ENCODE peak calls at places on chromosomes 3 and 15, in five cellular contexts. A, J, F, N and Y are unnamed samples.

GRCh38 chr3:23685484-23686258 is 120.1 kb upstream of the UBE2E1 start:
- DNase-seq in A (peak), J (no peak), F (peak), N (no peak), Y (no peak)

GRCh38 chr15:58401991-58402649 is 29.7 kb upstream of the LIPC start:
- DNase-seq in A (no peak), J (no peak), F (no peak), N (no peak), Y (no peak)

GRCh38 chr3:33089515-33089914 is 7.4 kb downstream of the GLB1 start:
- DNase-seq in A (no peak), J (no peak), F (no peak), N (no peak), Y (no peak)

GRCh38 chr3:159058859-159059258 is 257.0 kb downstream of the MFSD1 start:
- DNase-seq in A (no peak), J (no peak), F (no peak), N (no peak), Y (no peak)

GRCh38 chr3:9903238-9903624 is 583 bp downstream of the IL17RE start:
- DNase-seq in A (no peak), J (no peak), F (no peak), N (no peak), Y (no peak)

GRCh38 chr15:44101944-44102343 is 93.1 kb downstream of the FRMD5 start:
- DNase-seq in A (no peak), J (no peak), F (no peak), N (no peak), Y (no peak)

GRCh38 chr15:65373163-65373651 is 4.6 kb downstream of the IGDCC3 start:
- DNase-seq in A (no peak), J (peak), F (no peak), N (no peak), Y (no peak)

GRCh38 chr3:130491431-130491830 is 25.5 kb upstream of the COL6A6 start:
- DNase-seq in A (no peak), J (no peak), F (no peak), N (no peak), Y (no peak)

GRCh38 chr3:194046995-194047681 is 88.8 kb upstream of the HES1 start:
- DNase-seq in A (peak), J (no peak), F (peak), N (no peak), Y (no peak)

GRCh38 chr3:188876370-188876769 is 295.4 kb upstream of the TPRG1 start:
- DNase-seq in A (no peak), J (no peak), F (no peak), N (no peak), Y (no peak)

GRCh38 chr3:178195824-178196223 is 340.4 kb upstream of the KCNMB2 start:
- DNase-seq in A (no peak), J (no peak), F (no peak), N (no peak), Y (no peak)

GRCh38 chr15:95734422-95735316 is 595.8 kb upstream of the NR2F2 start:
- DNase-seq in A (no peak), J (no peak), F (no peak), N (no peak), Y (no peak)

GRCh38 chr3:63278171-63278999 is at the start of gene SYNPR:
- DNase-seq in A (no peak), J (peak), F (no peak), N (peak), Y (peak)

GRCh38 chr15:87874896-87875661 is 381.5 kb downstream of the NTRK3 start:
- DNase-seq in A (no peak), J (peak), F (no peak), N (no peak), Y (peak)

GRCh38 chr3:18237251-18238005 is 187.7 kb downstream of the SATB1 start:
- DNase-seq in A (no peak), J (no peak), F (no peak), N (no peak), Y (no peak)

GRCh38 chr3:16945330-16945729 is 60.6 kb downstream of the PLCL2 start:
- DNase-seq in A (no peak), J (no peak), F (no peak), N (no peak), Y (no peak)

GRCh38 chr3:136546718-136547117 is 205.5 kb downstream of the STAG1 start:
- DNase-seq in A (no peak), J (no peak), F (no peak), N (no peak), Y (no peak)

GRCh38 chr3:105812194-105812586 is 56.6 kb downstream of the CBLB start:
- DNase-seq in A (no peak), J (no peak), F (no peak), N (no peak), Y (no peak)

GRCh38 chr3:184941408-184941807 is 129.4 kb downstream of the VPS8 start:
- DNase-seq in A (no peak), J (no peak), F (no peak), N (no peak), Y (no peak)

GRCh38 chr15:91348812-91349500 is 248.9 kb downstream of the SV2B start:
- DNase-seq in A (no peak), J (no peak), F (no peak), N (no peak), Y (no peak)

GRCh38 chr3:73542127-73542526 is 82.6 kb downstream of the PDZRN3 start:
- DNase-seq in A (peak), J (no peak), F (no peak), N (no peak), Y (no peak)

GRCh38 chr3:60839242-60839641 is 412.0 kb downstream of the FHIT start:
- DNase-seq in A (no peak), J (peak), F (no peak), N (no peak), Y (no peak)

GRCh38 chr15:98824595-98824994 is 176.3 kb downstream of the IGF1R start:
- DNase-seq in A (no peak), J (no peak), F (no peak), N (no peak), Y (no peak)

DNA sequence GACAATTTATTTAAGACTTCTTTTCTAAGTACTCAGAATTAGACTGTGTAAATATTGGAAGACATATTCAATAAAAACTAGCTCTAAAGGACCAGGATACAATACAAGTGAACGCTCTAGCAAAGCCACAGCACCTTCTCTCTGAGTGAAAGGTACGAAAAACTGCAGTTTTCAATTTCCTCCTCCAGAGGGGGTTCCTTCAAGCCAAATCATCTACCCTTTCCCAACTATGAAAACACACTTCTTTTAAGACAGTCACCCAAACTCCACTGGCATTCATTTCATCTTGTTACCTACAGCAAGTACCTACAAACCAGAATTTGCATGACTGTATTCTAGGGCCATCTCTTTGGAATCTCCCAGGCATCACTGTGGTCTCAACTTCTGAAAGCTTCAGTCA is 165.8 kb downstream of the ERC2 start:
- DNase-seq in A (no peak), J (no peak), F (no peak), N (no peak), Y (no peak)
- TF ChIP-seq CTCF in A (no peak), J (peak), F (no peak), N (peak), Y (peak)

DNA sequence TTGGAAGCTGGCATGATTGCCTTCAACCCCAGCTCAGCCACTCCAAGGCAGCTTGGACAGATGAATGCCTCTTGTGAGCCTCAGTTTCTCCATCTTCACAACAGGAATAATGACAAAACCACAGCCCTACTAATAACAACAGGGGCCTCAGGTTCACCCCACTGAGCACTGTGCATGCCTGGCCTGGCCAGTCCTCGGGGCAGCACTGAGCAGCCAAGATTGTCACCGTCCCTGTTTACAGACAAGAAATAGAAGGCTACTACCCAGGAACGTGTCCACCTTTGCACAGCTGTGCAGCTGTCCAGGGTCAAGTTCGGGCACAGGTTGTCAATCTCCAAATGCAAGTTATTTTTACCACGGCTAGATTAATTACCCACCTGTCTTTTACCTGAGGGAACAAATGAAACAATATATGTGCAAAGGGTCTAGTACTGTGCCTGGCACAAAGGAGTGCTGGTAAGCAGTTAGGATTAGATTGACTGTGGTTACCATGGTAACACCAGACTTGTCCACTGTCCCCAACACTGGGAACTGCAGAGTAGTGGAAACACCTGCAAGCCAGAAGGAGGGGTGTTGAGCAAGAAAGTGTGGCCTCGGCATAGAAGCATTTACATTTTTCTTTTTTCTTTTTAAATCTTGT is 66.5 kb upstream of the SLC6A6 start:
- DNase-seq in A (no peak), J (no peak), F (no peak), N (no peak), Y (no peak)
- TF ChIP-seq CTCF in A (no peak), J (no peak), F (no peak), N (no peak), Y (no peak)

DNA sequence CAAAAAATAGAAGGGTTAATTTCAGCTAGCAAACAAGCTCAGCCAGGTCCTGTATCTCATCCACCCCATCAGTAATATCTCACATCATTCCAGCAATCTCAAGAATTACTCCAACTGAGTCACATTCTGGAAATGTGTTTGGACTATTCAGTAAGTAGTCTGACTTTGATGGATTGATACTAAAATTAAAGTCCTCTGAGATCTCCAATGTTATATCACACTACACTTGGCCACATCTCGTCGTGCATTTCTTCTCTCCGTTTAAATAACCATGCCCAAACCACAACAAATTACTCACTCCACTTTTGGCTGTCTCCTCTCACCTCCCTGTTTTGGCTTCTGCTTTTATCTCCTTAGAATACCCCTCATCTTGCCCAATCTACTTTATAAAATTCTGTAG is 292.2 kb downstream of the PYDC2 start:
- DNase-seq in A (no peak), J (no peak), F (no peak), N (no peak), Y (no peak)
- TF ChIP-seq CTCF in A (no peak), J (no peak), F (no peak), N (no peak), Y (no peak)

DNA sequence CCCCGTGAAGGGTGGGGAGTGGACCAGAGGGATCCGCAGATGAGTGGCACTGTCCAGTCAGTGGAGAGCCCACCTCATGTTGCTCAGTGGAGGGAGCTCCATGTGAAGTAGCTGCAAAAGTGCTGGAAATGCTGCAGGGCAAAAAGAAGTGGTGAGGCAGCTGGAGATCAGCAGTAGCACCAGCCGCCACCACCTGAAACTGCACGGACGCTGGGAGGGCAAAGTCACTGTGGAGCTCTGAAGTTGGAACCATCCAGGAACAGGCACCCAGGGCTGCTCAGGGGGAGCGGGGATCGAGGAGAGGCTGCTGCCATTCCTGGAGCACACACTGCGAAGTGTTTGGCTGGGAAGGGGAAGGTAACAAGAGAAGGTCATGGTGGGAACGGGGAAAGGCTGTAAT is 6.4 kb upstream of the ALDH1L1 start:
- DNase-seq in A (no peak), J (no peak), F (no peak), N (no peak), Y (no peak)
- TF ChIP-seq CTCF in A (no peak), J (no peak), F (no peak), N (no peak), Y (no peak)

GRCh38 chr15:70098461-70099166 is 897 bp upstream of the TLE3 start:
- DNase-seq in A (peak), J (no peak), F (peak), N (peak), Y (peak)

GRCh38 chr15:70096975-70097336 is 761 bp downstream of the TLE3 start:
- DNase-seq in A (no peak), J (no peak), F (no peak), N (no peak), Y (no peak)

GRCh38 chr15:70096215-70096974 is 1.3 kb downstream of the TLE3 start:
- DNase-seq in A (peak), J (no peak), F (peak), N (no peak), Y (peak)

GRCh38 chr15:70098170-70098460 is 398 bp upstream of the TLE3 start:
- DNase-seq in A (no peak), J (no peak), F (peak), N (no peak), Y (no peak)

DNA sequence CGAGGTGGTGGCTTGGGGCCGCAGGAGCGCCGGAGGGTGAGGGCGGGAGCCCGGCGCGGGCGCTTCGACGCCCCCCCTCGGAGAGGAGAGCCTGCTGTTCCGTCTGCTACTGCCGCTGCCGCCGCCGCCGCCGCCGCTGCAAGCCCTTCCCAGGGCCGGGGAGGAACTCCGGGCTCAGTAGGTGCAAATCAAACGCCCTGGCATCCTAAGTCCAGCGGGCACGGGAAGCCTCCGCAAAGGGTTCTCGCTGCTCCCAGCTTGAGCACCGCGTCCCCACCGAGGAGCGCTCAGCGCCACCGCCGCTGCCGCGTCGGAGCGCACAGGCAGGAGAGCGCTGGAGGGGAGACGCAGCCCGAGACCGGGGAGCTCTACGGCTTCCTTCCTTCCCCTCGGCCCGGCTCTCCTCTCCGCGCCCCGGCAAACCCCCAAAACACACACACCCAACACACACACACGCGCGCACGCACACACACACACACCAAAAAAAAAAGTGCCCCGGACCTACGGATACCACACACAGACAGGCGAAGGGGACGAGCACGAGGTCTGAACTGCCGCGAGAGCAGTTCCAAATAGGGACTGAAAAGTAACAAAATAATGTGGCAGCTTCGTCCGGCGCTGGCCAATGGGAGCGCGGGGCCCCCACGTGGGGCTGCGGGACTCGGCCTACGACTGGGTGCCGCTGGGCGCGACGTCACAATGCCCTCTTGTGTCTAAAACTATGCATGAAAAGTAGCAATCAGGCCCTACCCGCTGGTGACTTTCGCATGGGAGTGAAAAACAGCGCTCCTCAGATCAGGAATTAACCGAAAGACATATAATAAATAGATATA is at the start of gene TLE3:
- DNase-seq in A (peak), J (peak), F (peak), N (peak), Y (peak)
- TF ChIP-seq CTCF in A (peak), J (peak), F (peak), N (peak), Y (peak)

DNA sequence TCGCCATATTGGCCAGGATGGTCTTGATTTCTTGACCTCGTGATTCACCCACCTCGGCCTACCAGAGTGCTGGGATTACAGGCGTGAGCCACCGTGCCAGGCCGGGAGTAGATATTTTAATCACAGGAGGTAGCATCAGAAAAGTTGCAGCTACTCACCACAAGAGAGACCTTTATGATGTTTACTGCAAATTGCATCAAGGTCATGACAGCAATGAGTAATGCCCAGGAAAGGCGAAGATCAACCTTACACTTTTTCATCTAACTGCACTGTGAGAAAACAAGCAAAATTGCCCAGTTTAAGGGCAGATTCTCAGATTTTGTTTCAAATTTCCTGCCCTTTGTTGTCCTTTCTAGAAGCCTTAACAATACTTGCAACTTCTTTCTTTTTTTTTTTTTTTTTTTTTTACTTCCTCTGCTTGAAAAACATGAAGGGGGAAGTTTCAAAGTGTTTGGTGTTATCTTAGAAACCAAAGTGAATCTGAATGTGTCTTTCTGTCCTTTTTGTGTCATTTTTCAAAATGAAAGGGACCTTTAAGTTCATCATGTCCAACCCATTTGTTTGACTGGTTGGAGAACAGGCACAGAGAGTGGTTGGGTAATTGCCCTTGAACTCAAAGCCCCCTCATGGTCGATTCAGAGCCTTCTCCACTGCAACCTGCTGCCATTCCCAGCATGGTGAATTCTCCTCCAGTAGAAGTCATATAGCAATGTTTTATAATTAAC is 25.0 kb downstream of the TGFBR2 start:
- DNase-seq in A (no peak), J (no peak), F (no peak), N (no peak), Y (no peak)
- TF ChIP-seq CTCF in A (no peak), J (no peak), F (peak), N (no peak), Y (no peak)

GRCh38 chr3:54376440-54376839 is 254.1 kb downstream of the CACNA2D3 start:
- DNase-seq in A (no peak), J (no peak), F (no peak), N (no peak), Y (no peak)

GRCh38 chr3:54374214-54374855 is 252.0 kb downstream of the CACNA2D3 start:
- DNase-seq in A (peak), J (peak), F (no peak), N (peak), Y (peak)

GRCh38 chr3:54376941-54377578 is 254.7 kb downstream of the CACNA2D3 start:
- DNase-seq in A (no peak), J (no peak), F (no peak), N (no peak), Y (no peak)
- TF ChIP-seq CTCF in A (no peak), J (no peak), F (no peak), N (no peak), Y (no peak)

GRCh38 chr15:62334581-62334980 is 169.5 kb upstream of the C2CD4B start:
- DNase-seq in A (no peak), J (no peak), F (no peak), N (no peak), Y (no peak)

GRCh38 chr15:62337934-62338333 is 172.8 kb upstream of the C2CD4B start:
- DNase-seq in A (no peak), J (no peak), F (no peak), N (no peak), Y (no peak)

GRCh38 chr15:62342959-62343358 is 177.9 kb upstream of the C2CD4B start:
- DNase-seq in A (no peak), J (no peak), F (no peak), N (no peak), Y (no peak)

GRCh38 chr15:62343397-62343796 is 178.3 kb upstream of the C2CD4B start:
- DNase-seq in A (peak), J (no peak), F (no peak), N (no peak), Y (no peak)

GRCh38 chr15:62338497-62338896 is 173.4 kb upstream of the C2CD4B start:
- DNase-seq in A (no peak), J (no peak), F (no peak), N (no peak), Y (no peak)
- TF ChIP-seq CTCF in A (no peak), J (no peak), F (no peak), N (peak), Y (no peak)

GRCh38 chr15:79195239-79195638 is 87.3 kb upstream of the ANKRD34C start:
- DNase-seq in A (no peak), J (no peak), F (peak), N (no peak), Y (no peak)

GRCh38 chr15:79197285-79197684 is 85.2 kb upstream of the ANKRD34C start:
- DNase-seq in A (no peak), J (no peak), F (peak), N (no peak), Y (no peak)

GRCh38 chr15:79193157-79193948 is 89.2 kb upstream of the ANKRD34C start:
- DNase-seq in A (no peak), J (no peak), F (no peak), N (no peak), Y (no peak)

GRCh38 chr15:79194386-79194785 is 88.1 kb upstream of the ANKRD34C start:
- DNase-seq in A (no peak), J (no peak), F (no peak), N (no peak), Y (no peak)

GRCh38 chr15:79195802-79196201 is 86.7 kb upstream of the ANKRD34C start:
- DNase-seq in A (no peak), J (no peak), F (peak), N (no peak), Y (no peak)
- TF ChIP-seq CTCF in A (no peak), J (peak), F (no peak), N (peak), Y (no peak)